ENCODE peak calls at places on chromosomes 11 and 22, in nine cellular contexts. One of them, this sample, is unnamed.

GRCh38 chr22:23264610-23265388 is 84.5 kb downstream of the BCR start:
- DNase-seq in endodermal cell: no peak
- DNase-seq in aorta: peak; percentile 64
- DNase-seq in COR-L47: no peak
- DNase-seq in astrocyte of the cerebellum: no peak
- DNase-seq in MV-4-11: no peak
- DNase-seq in NCI-H460: no peak
- DNase-seq in Calu3: no peak
- DNase-seq in neural crest cell: no peak
- DNase-seq in this sample: no peak

GRCh38 chr22:29269731-29270474 is 1.8 kb downstream of the EWSR1 start:
- DNase-seq in endodermal cell: no peak
- DNase-seq in aorta: no peak
- DNase-seq in COR-L47: no peak
- DNase-seq in astrocyte of the cerebellum: no peak
- DNase-seq in MV-4-11: peak; percentile 79
- DNase-seq in NCI-H460: no peak
- DNase-seq in Calu3: no peak
- DNase-seq in neural crest cell: no peak
- DNase-seq in this sample: no peak

GRCh38 chr22:30598986-30599385 is 7.3 kb upstream of the PES1 start:
- DNase-seq in endodermal cell: no peak
- DNase-seq in aorta: no peak
- DNase-seq in COR-L47: no peak
- DNase-seq in astrocyte of the cerebellum: no peak
- DNase-seq in MV-4-11: no peak
- DNase-seq in NCI-H460: no peak
- DNase-seq in Calu3: no peak
- DNase-seq in neural crest cell: no peak
- DNase-seq in this sample: no peak

GRCh38 chr22:44488354-44488753 is 9.7 kb downstream of the RTL6 start:
- DNase-seq in endodermal cell: no peak
- DNase-seq in aorta: no peak
- DNase-seq in COR-L47: no peak
- DNase-seq in astrocyte of the cerebellum: no peak
- DNase-seq in MV-4-11: no peak
- DNase-seq in NCI-H460: no peak
- DNase-seq in Calu3: no peak
- DNase-seq in neural crest cell: no peak
- DNase-seq in this sample: no peak

GRCh38 chr11:20289732-20290131 is 73.8 kb upstream of the HTATIP2 start:
- DNase-seq in endodermal cell: no peak
- DNase-seq in aorta: no peak
- DNase-seq in COR-L47: peak; percentile 29
- DNase-seq in astrocyte of the cerebellum: no peak
- DNase-seq in MV-4-11: no peak
- DNase-seq in NCI-H460: no peak
- DNase-seq in Calu3: no peak
- DNase-seq in neural crest cell: no peak
- DNase-seq in this sample: no peak

GRCh38 chr22:37708580-37709444 is 12.0 kb downstream of the TRIOBP start:
- DNase-seq in endodermal cell: no peak
- DNase-seq in aorta: peak; percentile 77
- DNase-seq in COR-L47: no peak
- DNase-seq in astrocyte of the cerebellum: no peak
- DNase-seq in MV-4-11: peak; percentile 52
- DNase-seq in NCI-H460: no peak
- DNase-seq in Calu3: no peak
- DNase-seq in neural crest cell: no peak
- DNase-seq in this sample: no peak

GRCh38 chr11:15589070-15589626 is 474.4 kb downstream of the INSC start:
- DNase-seq in endodermal cell: no peak
- DNase-seq in aorta: no peak
- DNase-seq in COR-L47: no peak
- DNase-seq in astrocyte of the cerebellum: no peak
- DNase-seq in MV-4-11: peak; percentile 82
- DNase-seq in NCI-H460: no peak
- DNase-seq in Calu3: no peak
- DNase-seq in neural crest cell: no peak
- DNase-seq in this sample: no peak

GRCh38 chr11:43784866-43785265 is 95.8 kb upstream of the ALKBH3 start:
- DNase-seq in endodermal cell: no peak
- DNase-seq in aorta: no peak
- DNase-seq in COR-L47: no peak
- DNase-seq in astrocyte of the cerebellum: no peak
- DNase-seq in MV-4-11: no peak
- DNase-seq in NCI-H460: no peak
- DNase-seq in Calu3: no peak
- DNase-seq in neural crest cell: no peak
- DNase-seq in this sample: no peak

GRCh38 chr22:43319661-43320486 is 23.3 kb downstream of the SCUBE1 start:
- DNase-seq in endodermal cell: no peak
- DNase-seq in aorta: no peak
- DNase-seq in COR-L47: no peak
- DNase-seq in astrocyte of the cerebellum: no peak
- DNase-seq in MV-4-11: peak; percentile 35
- DNase-seq in NCI-H460: no peak
- DNase-seq in Calu3: no peak
- DNase-seq in neural crest cell: no peak
- DNase-seq in this sample: peak; percentile 27

GRCh38 chr11:130785376-130786110 is 130.7 kb downstream of the SNX19 start:
- DNase-seq in endodermal cell: no peak
- DNase-seq in aorta: no peak
- DNase-seq in COR-L47: no peak
- DNase-seq in astrocyte of the cerebellum: no peak
- DNase-seq in MV-4-11: no peak
- DNase-seq in NCI-H460: no peak
- DNase-seq in Calu3: no peak
- DNase-seq in neural crest cell: no peak
- DNase-seq in this sample: peak; percentile 53

GRCh38 chr11:9700105-9700801 is 36.4 kb downstream of the SWAP70 start:
- DNase-seq in endodermal cell: no peak
- DNase-seq in aorta: no peak
- DNase-seq in COR-L47: no peak
- DNase-seq in astrocyte of the cerebellum: no peak
- DNase-seq in MV-4-11: no peak
- DNase-seq in NCI-H460: no peak
- DNase-seq in Calu3: no peak
- DNase-seq in neural crest cell: no peak
- DNase-seq in this sample: no peak

GRCh38 chr11:68160100-68160695 is 39.0 kb upstream of the CHKA start:
- DNase-seq in endodermal cell: no peak
- DNase-seq in aorta: no peak
- DNase-seq in COR-L47: no peak
- DNase-seq in astrocyte of the cerebellum: no peak
- DNase-seq in MV-4-11: no peak
- DNase-seq in NCI-H460: no peak
- DNase-seq in Calu3: no peak
- DNase-seq in neural crest cell: no peak
- DNase-seq in this sample: peak; percentile 43

GRCh38 chr11:1931326-1931725 is 11.8 kb downstream of the TNNT3 start:
- DNase-seq in endodermal cell: no peak
- DNase-seq in aorta: peak; percentile 70
- DNase-seq in COR-L47: no peak
- DNase-seq in astrocyte of the cerebellum: no peak
- DNase-seq in MV-4-11: no peak
- DNase-seq in NCI-H460: no peak
- DNase-seq in Calu3: no peak
- DNase-seq in neural crest cell: no peak
- DNase-seq in this sample: no peak

GRCh38 chr11:6778518-6778917 is 4.3 kb upstream of the OR2AG1 start:
- DNase-seq in endodermal cell: no peak
- DNase-seq in aorta: no peak
- DNase-seq in COR-L47: no peak
- DNase-seq in astrocyte of the cerebellum: no peak
- DNase-seq in MV-4-11: peak; percentile 34
- DNase-seq in NCI-H460: no peak
- DNase-seq in Calu3: no peak
- DNase-seq in neural crest cell: no peak
- DNase-seq in this sample: no peak

GRCh38 chr11:112504056-112504455 is 243.4 kb upstream of the PLET1 start:
- DNase-seq in endodermal cell: no peak
- DNase-seq in aorta: no peak
- DNase-seq in COR-L47: no peak
- DNase-seq in astrocyte of the cerebellum: no peak
- DNase-seq in MV-4-11: no peak
- DNase-seq in NCI-H460: no peak
- DNase-seq in Calu3: no peak
- DNase-seq in neural crest cell: no peak
- DNase-seq in this sample: peak; percentile 41

GRCh38 chr11:133951484-133952198 is 5.1 kb downstream of the IGSF9B start:
- DNase-seq in endodermal cell: peak; percentile 82
- DNase-seq in aorta: no peak
- DNase-seq in COR-L47: peak; percentile 82
- DNase-seq in astrocyte of the cerebellum: no peak
- DNase-seq in MV-4-11: no peak
- DNase-seq in NCI-H460: no peak
- DNase-seq in Calu3: no peak
- DNase-seq in neural crest cell: no peak
- DNase-seq in this sample: peak; percentile 44

GRCh38 chr11:43573233-43573632 is 107.3 kb upstream of the HSD17B12 start:
- DNase-seq in endodermal cell: peak; percentile 84
- DNase-seq in aorta: no peak
- DNase-seq in COR-L47: peak; percentile 25
- DNase-seq in astrocyte of the cerebellum: no peak
- DNase-seq in MV-4-11: peak; percentile 56
- DNase-seq in NCI-H460: peak; percentile 17
- DNase-seq in Calu3: peak; percentile 38
- DNase-seq in neural crest cell: peak; percentile 68
- DNase-seq in this sample: no peak

GRCh38 chr11:48036011-48036410 is 55.7 kb downstream of the PTPRJ start:
- DNase-seq in endodermal cell: peak; percentile 72
- DNase-seq in aorta: no peak
- DNase-seq in COR-L47: no peak
- DNase-seq in astrocyte of the cerebellum: no peak
- DNase-seq in MV-4-11: no peak
- DNase-seq in NCI-H460: no peak
- DNase-seq in Calu3: no peak
- DNase-seq in neural crest cell: no peak
- DNase-seq in this sample: no peak

GRCh38 chr11:132430352-132431091 is 1060.1 kb downstream of the NTM start:
- DNase-seq in endodermal cell: no peak
- DNase-seq in aorta: no peak
- DNase-seq in COR-L47: peak; percentile 53
- DNase-seq in astrocyte of the cerebellum: no peak
- DNase-seq in MV-4-11: no peak
- DNase-seq in NCI-H460: no peak
- DNase-seq in Calu3: no peak
- DNase-seq in neural crest cell: no peak
- DNase-seq in this sample: peak; percentile 54

GRCh38 chr11:68532719-68533369 is 72.3 kb downstream of the PPP6R3 start:
- DNase-seq in endodermal cell: no peak
- DNase-seq in aorta: no peak
- DNase-seq in COR-L47: no peak
- DNase-seq in astrocyte of the cerebellum: no peak
- DNase-seq in MV-4-11: no peak
- DNase-seq in NCI-H460: no peak
- DNase-seq in Calu3: no peak
- DNase-seq in neural crest cell: no peak
- DNase-seq in this sample: no peak

GRCh38 chr11:68632802-68633201 is 51.5 kb upstream of the GAL start:
- DNase-seq in endodermal cell: peak; percentile 93
- DNase-seq in aorta: no peak
- DNase-seq in COR-L47: peak; percentile 67
- DNase-seq in astrocyte of the cerebellum: peak; percentile 60
- DNase-seq in MV-4-11: peak; percentile 39
- DNase-seq in NCI-H460: peak; percentile 48
- DNase-seq in Calu3: peak; percentile 68
- DNase-seq in neural crest cell: peak; percentile 36
- DNase-seq in this sample: peak; percentile 28

GRCh38 chr22:36331306-36331911 is 56.4 kb downstream of the MYH9 start:
- DNase-seq in endodermal cell: peak; percentile 92
- DNase-seq in aorta: peak; percentile 95
- DNase-seq in COR-L47: no peak
- DNase-seq in astrocyte of the cerebellum: peak; percentile 77
- DNase-seq in MV-4-11: peak; percentile 94
- DNase-seq in NCI-H460: peak; percentile 76
- DNase-seq in Calu3: peak; percentile 91
- DNase-seq in neural crest cell: no peak
- DNase-seq in this sample: peak; percentile 90

GRCh38 chr11:20161230-20161918 is 1.1 kb upstream of the DBX1 start:
- DNase-seq in endodermal cell: peak; percentile 82
- DNase-seq in aorta: no peak
- DNase-seq in COR-L47: no peak
- DNase-seq in astrocyte of the cerebellum: no peak
- DNase-seq in MV-4-11: no peak
- DNase-seq in NCI-H460: no peak
- DNase-seq in Calu3: no peak
- DNase-seq in neural crest cell: no peak
- DNase-seq in this sample: no peak

GRCh38 chr11:27211370-27212127 is 151.5 kb downstream of the CCDC34 start:
- DNase-seq in endodermal cell: peak; percentile 68
- DNase-seq in aorta: no peak
- DNase-seq in COR-L47: no peak
- DNase-seq in astrocyte of the cerebellum: no peak
- DNase-seq in MV-4-11: peak; percentile 72
- DNase-seq in NCI-H460: no peak
- DNase-seq in Calu3: no peak
- DNase-seq in neural crest cell: peak; percentile 18
- DNase-seq in this sample: no peak

GRCh38 chr11:18307461-18308139 is 14.3 kb downstream of the HPS5 start:
- DNase-seq in endodermal cell: no peak
- DNase-seq in aorta: no peak
- DNase-seq in COR-L47: no peak
- DNase-seq in astrocyte of the cerebellum: no peak
- DNase-seq in MV-4-11: no peak
- DNase-seq in NCI-H460: no peak
- DNase-seq in Calu3: no peak
- DNase-seq in neural crest cell: no peak
- DNase-seq in this sample: no peak

GRCh38 chr22:43820671-43821305 is 8.7 kb upstream of the EFCAB6 start:
- DNase-seq in endodermal cell: no peak
- DNase-seq in aorta: no peak
- DNase-seq in COR-L47: peak; percentile 68
- DNase-seq in astrocyte of the cerebellum: no peak
- DNase-seq in MV-4-11: no peak
- DNase-seq in NCI-H460: no peak
- DNase-seq in Calu3: no peak
- DNase-seq in neural crest cell: no peak
- DNase-seq in this sample: no peak

GRCh38 chr22:46355369-46355995 is 20.0 kb downstream of the TRMU start:
- DNase-seq in endodermal cell: peak; percentile 96
- DNase-seq in aorta: peak; percentile 65
- DNase-seq in COR-L47: peak; percentile 26
- DNase-seq in astrocyte of the cerebellum: peak; percentile 42
- DNase-seq in MV-4-11: peak; percentile 31
- DNase-seq in NCI-H460: peak; percentile 44
- DNase-seq in Calu3: peak; percentile 79
- DNase-seq in neural crest cell: peak; percentile 91
- DNase-seq in this sample: peak; percentile 54

GRCh38 chr11:88555018-88555828 is 217.7 kb upstream of the CTSC start:
- DNase-seq in endodermal cell: no peak
- DNase-seq in aorta: no peak
- DNase-seq in COR-L47: no peak
- DNase-seq in astrocyte of the cerebellum: peak; percentile 100
- DNase-seq in MV-4-11: no peak
- DNase-seq in NCI-H460: peak; percentile 73
- DNase-seq in Calu3: peak; percentile 32
- DNase-seq in neural crest cell: no peak
- DNase-seq in this sample: peak; percentile 100

GRCh38 chr11:134063991-134064747 is 4.7 kb upstream of the JAM3 start:
- DNase-seq in endodermal cell: no peak
- DNase-seq in aorta: no peak
- DNase-seq in COR-L47: peak; percentile 84
- DNase-seq in astrocyte of the cerebellum: no peak
- DNase-seq in MV-4-11: no peak
- DNase-seq in NCI-H460: no peak
- DNase-seq in Calu3: no peak
- DNase-seq in neural crest cell: no peak
- DNase-seq in this sample: no peak

GRCh38 chr22:36510966-36511881 is 4.4 kb upstream of the FOXRED2 start:
- DNase-seq in endodermal cell: peak; percentile 88
- DNase-seq in aorta: peak; percentile 55
- DNase-seq in COR-L47: peak; percentile 14
- DNase-seq in astrocyte of the cerebellum: peak; percentile 28
- DNase-seq in MV-4-11: peak; percentile 64
- DNase-seq in NCI-H460: peak; percentile 41
- DNase-seq in Calu3: peak; percentile 46
- DNase-seq in neural crest cell: peak; percentile 60
- DNase-seq in this sample: peak; percentile 48

GRCh38 chr11:60916669-60917206 is 2.8 kb downstream of the TMEM109 start:
- DNase-seq in endodermal cell: no peak
- DNase-seq in aorta: no peak
- DNase-seq in COR-L47: no peak
- DNase-seq in astrocyte of the cerebellum: no peak
- DNase-seq in MV-4-11: no peak
- DNase-seq in NCI-H460: no peak
- DNase-seq in Calu3: no peak
- DNase-seq in neural crest cell: no peak
- DNase-seq in this sample: no peak